ENCODE peak calls at places on chromosomes 13 and 19, in seven cellular contexts. K is activated CD4-positive, alpha-beta T cell treated with anti-CD3 and anti-CD28 coated beads, Interleukin-2, amount 50 U/mL, for 1 hour; E is GM12892; I is astrocyte of the spinal cord; J is H9; R is DMS153; N is activated T-helper 1 cell treated with Interleukin-2 at 50 U/mL for 16 hours. A is an unnamed sample.

GRCh38 chr13:92251815-92252214 is 853.4 kb downstream of the GPC5 start:
- DNase-seq in N (no peak), J (no peak), E (no peak), R (no peak), K (no peak), I (no peak), A (no peak)

GRCh38 chr19:38684078-38684861 is 36.8 kb downstream of the ACTN4 start:
- DNase-seq in J (peak; percentile 46), N (no peak), I (peak; percentile 95), E (peak; percentile 59), K (peak; percentile 39), R (no peak), A (peak; percentile 98)

GRCh38 chr13:30061217-30061616 is 210.8 kb upstream of the UBL3 start:
- DNase-seq in K (no peak), R (no peak), N (no peak), J (no peak), E (no peak), I (no peak), A (no peak)

GRCh38 chr13:44578064-44578394 is 1.9 kb upstream of the TSC22D1 start:
- DNase-seq in K (no peak), E (no peak), I (no peak), N (no peak), R (no peak), J (no peak), A (no peak)

GRCh38 chr19:703651-704446 is 4.9 kb upstream of the PALM start:
- DNase-seq in J (peak; percentile 97), R (no peak), E (peak; percentile 58), I (peak; percentile 17), K (peak; percentile 68), N (peak; percentile 35), A (no peak)

GRCh38 chr13:48265217-48265815 is 32.3 kb downstream of the ITM2B start:
- DNase-seq in E (no peak), J (no peak), R (no peak), N (no peak), I (no peak), K (no peak), A (no peak)

GRCh38 chr13:19183676-19184075 is 2.1 kb upstream of the TUBA3C start:
- DNase-seq in R (no peak), I (no peak), E (no peak), J (no peak), N (no peak), K (no peak), A (no peak)

GRCh38 chr13:26855071-26855470 is 94.5 kb upstream of the GPR12 start:
- DNase-seq in I (no peak), R (no peak), J (no peak), E (no peak), N (no peak), K (no peak), A (no peak)

GRCh38 chr19:4987692-4988370 is 18.9 kb downstream of the KDM4B start:
- DNase-seq in J (no peak), R (no peak), E (no peak), K (no peak), I (no peak), N (no peak), A (no peak)

GRCh38 chr19:1273263-1274041 is 1.9 kb upstream of the FAM174C start:
- DNase-seq in E (no peak), I (no peak), R (no peak), J (no peak), K (no peak), N (no peak), A (no peak)